ENCODE peak calls at places on chromosomes 1 and 21, in nine cellular contexts. X is left ventricle myocardium inferior, I is A673, Q is lower lobe of right lung, B is adrenal gland, N is GM23248, Z is body of pancreas, O is cardiac muscle cell, C is prostate gland. H is an unnamed sample. For H3K4me1 and H3K36me3, the result is how much of the 10 kb centered on the place peaks cover.

GRCh38 chr1:62438163-62438562 is 1.3 kb downstream of the USP1 start:
- DNase-seq in X (no peak), I (peak), Q (no peak), B (no peak), N (peak), Z (no peak), O (no peak), C (no peak), H (no peak)

GRCh38 chr1:202987255-202987654 is 19.9 kb upstream of the TMEM183A start:
- DNase-seq in X (no peak), I (no peak), Q (no peak), B (no peak), N (no peak), Z (no peak), O (no peak), C (no peak), H (no peak)

GRCh38 chr1:12464627-12465056 is 153.4 kb downstream of the DHRS3 start:
- DNase-seq in X (no peak), I (no peak), Q (peak), B (no peak), N (peak), Z (no peak), O (peak), C (peak), H (no peak)

GRCh38 chr1:69433073-69433472 is 134.6 kb upstream of the LRRC7 start:
- DNase-seq in X (no peak), I (no peak), Q (no peak), B (no peak), N (no peak), Z (no peak), O (no peak), C (no peak), H (no peak)

GRCh38 chr1:167899253-167899681 is 14.7 kb downstream of the ADCY10 start:
- DNase-seq in X (peak), I (no peak), Q (no peak), B (peak), N (peak), Z (no peak), O (peak), C (peak), H (no peak)

GRCh38 chr1:12600880-12601633 is 17.0 kb downstream of the DHRS3 start:
- DNase-seq in X (no peak), I (no peak), Q (no peak), B (no peak), N (peak), Z (peak), O (peak), C (no peak), H (peak)

GRCh38 chr1:36156329-36157114 is 562 bp downstream of the MAP7D1 start:
- DNase-seq in X (peak), I (peak), Q (peak), B (peak), N (peak), Z (peak), O (peak), C (peak), H (peak)

GRCh38 chr1:156704930-156705320 is 458 bp downstream of the CRABP2 start:
- DNase-seq in X (peak), I (no peak), Q (peak), B (peak), N (peak), Z (peak), O (peak), C (no peak), H (no peak)

GRCh38 chr1:9428601-9429368 is 110.5 kb upstream of the SLC25A33 start:
- DNase-seq in X (peak), I (peak), Q (peak), B (peak), N (peak), Z (peak), O (peak), C (peak), H (peak)

GRCh38 chr1:42971848-42972291 is 13.2 kb upstream of the SLC2A1 start:
- DNase-seq in X (no peak), I (no peak), Q (no peak), B (no peak), N (peak), Z (no peak), O (peak), C (no peak), H (no peak)

GRCh38 chr1:206814716-206815341 is 42.5 kb upstream of the IL10 start:
- DNase-seq in X (peak), I (peak), Q (no peak), B (peak), N (peak), Z (no peak), O (peak), C (no peak), H (no peak)

GRCh38 chr1:201171063-201172036 is 17.1 kb upstream of the TMEM9 start:
- DNase-seq in X (peak), I (peak), Q (peak), B (peak), N (peak), Z (peak), O (peak), C (no peak), H (peak)

GRCh38 chr1:25037174-25038074 is 107.3 kb upstream of the RUNX3 start:
- DNase-seq in X (no peak), I (peak), Q (no peak), B (peak), N (peak), Z (no peak), O (peak), C (no peak), H (peak)

GRCh38 chr1:16151985-16152384 is 3.9 kb downstream of the EPHA2 start:
- DNase-seq in X (no peak), I (no peak), Q (no peak), B (no peak), N (no peak), Z (no peak), O (no peak), C (no peak), H (no peak)

GRCh38 chr1:16151200-16151708 is 4.6 kb downstream of the EPHA2 start:
- DNase-seq in X (no peak), I (peak), Q (no peak), B (peak), N (peak), Z (no peak), O (no peak), C (no peak), H (peak)

GRCh38 chr1:16153110-16153998 is 2.5 kb downstream of the EPHA2 start:
- DNase-seq in X (no peak), I (peak), Q (no peak), B (no peak), N (no peak), Z (no peak), O (no peak), C (no peak), H (peak)

GRCh38 chr1:16153999-16154673 is 1.7 kb downstream of the EPHA2 start:
- DNase-seq in X (no peak), I (peak), Q (no peak), B (no peak), N (no peak), Z (no peak), O (no peak), C (no peak), H (no peak)

DNA sequence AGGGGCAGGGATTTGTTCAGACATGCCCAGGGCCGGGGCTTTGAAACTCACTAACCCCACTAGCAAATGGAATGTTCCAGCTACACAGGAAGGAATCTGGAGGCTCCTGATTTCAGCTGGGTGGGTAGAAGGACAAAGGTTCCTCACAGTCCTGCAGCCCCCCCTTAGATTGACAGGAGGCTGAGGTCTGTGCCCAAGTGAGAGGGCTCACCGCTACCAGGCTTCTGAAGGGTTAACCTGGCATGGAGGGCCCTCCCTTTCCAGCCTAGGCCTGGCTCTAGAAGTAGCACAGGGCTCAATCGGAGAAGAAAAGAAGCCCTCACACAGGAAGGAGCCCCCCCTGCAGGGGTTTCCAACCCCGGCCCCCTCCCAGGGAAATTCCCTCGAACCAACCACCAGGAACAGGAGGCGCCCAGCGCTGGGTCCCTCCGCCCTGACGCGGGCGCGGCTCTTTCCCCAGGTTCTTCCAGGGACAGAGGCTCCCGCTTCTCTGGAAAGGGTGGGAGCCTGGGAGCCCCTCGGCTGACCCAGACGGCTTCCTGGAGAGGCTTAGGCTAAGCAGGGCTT is 3.3 kb downstream of the EPHA2 start:
- DNase-seq in X (peak), I (no peak), Q (no peak), B (no peak), N (no peak), Z (no peak), O (peak), C (no peak), H (no peak)
- H3K4me1 ChIP-seq in X (half or more), I (under half), Q (half or more), B (under half), N (under half), Z (half or more), O (under half), C (under half), H (half or more)

GRCh38 chr1:40449684-40450490 is at the start of gene ZFP69B:
- DNase-seq in X (peak), I (peak), Q (peak), B (peak), N (peak), Z (peak), O (peak), C (peak), H (peak)

GRCh38 chr1:40451238-40451585 is 936 bp downstream of the ZFP69B start:
- DNase-seq in X (no peak), I (no peak), Q (no peak), B (no peak), N (no peak), Z (no peak), O (no peak), C (no peak), H (no peak)

GRCh38 chr1:40450491-40451237 is 388 bp downstream of the ZFP69B start:
- DNase-seq in X (no peak), I (peak), Q (no peak), B (no peak), N (peak), Z (peak), O (peak), C (no peak), H (peak)

GRCh38 chr1:40454873-40455272 is 4.6 kb downstream of the ZFP69B start:
- DNase-seq in X (no peak), I (no peak), Q (no peak), B (no peak), N (no peak), Z (no peak), O (no peak), C (no peak), H (no peak)
- H3K36me3 ChIP-seq in X (half or more), I (half or more), Q (under half), B (under half), N (half or more), Z (under half), O (under half), C (under half), H (under half)

GRCh38 chr1:41954533-41954944 is 35.8 kb upstream of the HIVEP3 start:
- DNase-seq in X (no peak), I (peak), Q (no peak), B (peak), N (peak), Z (no peak), O (peak), C (no peak), H (no peak)
- H3K27ac ChIP-seq in X (no peak), I (no peak), Q (no peak), B (no peak), N (peak), Z (peak), O (no peak), C (no peak), H (no peak)

GRCh38 chr1:153272186-153272585 is 12.7 kb downstream of the LORICRIN start:
- DNase-seq in X (no peak), I (no peak), Q (no peak), B (no peak), N (no peak), Z (no peak), O (no peak), C (no peak), H (no peak)
- H3K4me1 ChIP-seq in X (under half), I (under half), Q (under half), B (under half), N (under half), Z (under half), O (under half), C (under half), H (under half)

GRCh38 chr21:25752389-25752788 is 17.6 kb downstream of the GABPA start:
- DNase-seq in X (no peak), I (no peak), Q (no peak), B (no peak), N (no peak), Z (no peak), O (no peak), C (no peak), H (no peak)

GRCh38 chr21:25750085-25750484 is 15.3 kb downstream of the GABPA start:
- DNase-seq in X (no peak), I (no peak), Q (no peak), B (no peak), N (no peak), Z (no peak), O (no peak), C (no peak), H (no peak)
- H3K36me3 ChIP-seq in X (half or more), I (under half), Q (half or more), B (under half), N (under half), Z (under half), O (under half), C (under half), H (under half)

DNA sequence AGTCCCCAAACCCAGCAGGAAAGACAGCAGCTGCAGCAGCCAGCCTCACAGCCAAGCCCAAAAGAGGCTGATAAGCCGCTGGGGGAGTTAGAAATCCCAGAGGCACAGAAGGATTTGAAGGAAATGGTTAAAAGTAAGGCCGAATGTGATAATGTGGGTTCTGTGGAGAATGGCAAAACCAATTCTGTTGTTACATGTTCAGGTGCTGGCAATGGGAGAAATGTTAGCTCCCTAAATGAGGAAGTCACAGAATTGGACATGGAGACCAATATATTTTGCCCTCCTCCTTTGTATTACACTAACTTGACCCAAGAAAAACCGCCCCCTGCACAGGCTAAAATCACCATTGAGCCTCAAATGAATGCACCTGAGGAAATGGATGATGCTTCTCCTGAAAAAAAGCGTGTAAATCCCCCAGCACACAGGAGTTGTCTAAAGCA is 875 bp downstream of the MAP10 start:
- DNase-seq in X (no peak), I (peak), Q (no peak), B (no peak), N (peak), Z (no peak), O (no peak), C (no peak), H (peak)
- H3K27ac ChIP-seq in X (peak), I (peak), Q (peak), B (no peak), N (no peak), Z (peak), O (peak), C (no peak), H (peak)